ENCODE peak calls at places on chromosomes 7 and 10, in five cellular contexts. E, F, V, P and W are unnamed samples.

GRCh38 chr10:2456834-2457233 is 610.5 kb upstream of the PFKP start:
- DNase-seq in E (no peak), F (no peak), V (no peak), P (no peak), W (no peak)

GRCh38 chr7:33053716-33054115 is 8.9 kb downstream of the NT5C3A start:
- DNase-seq in E (no peak), F (no peak), V (no peak), P (no peak), W (no peak)

GRCh38 chr7:98358706-98359105 is 42.2 kb downstream of the BAIAP2L1 start:
- DNase-seq in E (no peak), F (no peak), V (no peak), P (no peak), W (no peak)

GRCh38 chr7:143239822-143240221 is 18.0 kb downstream of the TAS2R40 start:
- DNase-seq in E (no peak), F (no peak), V (no peak), P (no peak), W (no peak)

GRCh38 chr7:24349339-24349738 is 65.3 kb downstream of the NPY start:
- DNase-seq in E (no peak), F (no peak), V (no peak), P (no peak), W (no peak)

GRCh38 chr7:125670926-125671572 is 741.4 kb upstream of the POT1 start:
- DNase-seq in E (no peak), F (peak; percentile 8), V (peak; percentile 56), P (peak; percentile 15), W (no peak)

GRCh38 chr10:34885901-34886300 is 70.8 kb upstream of the PARD3 start:
- DNase-seq in E (no peak), F (no peak), V (no peak), P (no peak), W (no peak)

GRCh38 chr10:117569610-117570395 is 27.3 kb downstream of the EMX2 start:
- DNase-seq in E (no peak), F (no peak), V (no peak), P (no peak), W (no peak)

GRCh38 chr7:130987092-130987491 is 253.1 kb upstream of the KLF14 start:
- DNase-seq in E (no peak), F (no peak), V (no peak), P (no peak), W (no peak)

GRCh38 chr10:120949511-120950102 is 98.4 kb downstream of the WDR11 start:
- DNase-seq in E (peak; percentile 33), F (no peak), V (no peak), P (no peak), W (no peak)

GRCh38 chr7:133912916-133913697 is 214.0 kb upstream of the LRGUK start:
- DNase-seq in E (no peak), F (no peak), V (peak; percentile 12), P (no peak), W (no peak)

GRCh38 chr10:118701529-118702323 is 53.0 kb downstream of the CACUL1 start:
- DNase-seq in E (no peak), F (no peak), V (no peak), P (no peak), W (no peak)